ENCODE peak calls at places on chromosomes 3 and 15, in five cellular contexts. A, I, F, R and M are unnamed samples.

GRCh38 chr3:197454014-197454413 is 101.8 kb downstream of the BDH1 start:
- DNase-seq in R (no peak), A (no peak), I (peak; percentile 5), F (no peak), M (peak; percentile 41)

GRCh38 chr3:146092230-146092629 is 68.8 kb downstream of the PLOD2 start:
- DNase-seq in F (no peak), I (no peak), R (no peak), A (no peak), M (no peak)

GRCh38 chr15:49863431-49864205 is 242.8 kb downstream of the DTWD1 start:
- DNase-seq in A (no peak), I (no peak), R (no peak), F (no peak), M (no peak)

GRCh38 chr3:160403796-160404510 is 4.5 kb downstream of the SMC4 start:
- DNase-seq in I (no peak), A (no peak), R (no peak), F (no peak), M (no peak)

GRCh38 chr3:194485471-194485875 is 1.3 kb downstream of the ATP13A3 start:
- DNase-seq in A (no peak), F (no peak), R (no peak), I (no peak), M (no peak)

GRCh38 chr3:152385761-152386160 is 117.0 kb downstream of the MBNL1 start:
- DNase-seq in F (no peak), I (no peak), R (no peak), A (no peak), M (no peak)

GRCh38 chr15:86213420-86213819 is 133.7 kb downstream of the AGBL1 start:
- DNase-seq in F (no peak), I (no peak), R (no peak), A (no peak), M (no peak)

GRCh38 chr3:128548426-128549282 is 55.7 kb upstream of the GATA2 start:
- DNase-seq in I (no peak), A (no peak), R (no peak), F (no peak), M (peak; percentile 36)

GRCh38 chr15:38050529-38050928 is 116.1 kb downstream of the TMCO5A start:
- DNase-seq in F (no peak), R (no peak), A (peak; percentile 28), I (no peak), M (no peak)

GRCh38 chr3:58161435-58162398 is 49.1 kb downstream of the DNASE1L3 start:
- DNase-seq in R (no peak), A (no peak), I (no peak), F (peak; percentile 84), M (peak; percentile 70)

GRCh38 chr15:62896380-62896866 is 146.1 kb upstream of the TPM1 start:
- DNase-seq in R (no peak), A (no peak), I (no peak), F (no peak), M (no peak)

GRCh38 chr3:182216311-182216970 is 504.7 kb downstream of the SOX2 start:
- DNase-seq in F (no peak), I (no peak), R (no peak), A (no peak), M (no peak)

GRCh38 chr3:39166134-39166710 is 12.8 kb upstream of the CSRNP1 start:
- DNase-seq in F (no peak), A (no peak), R (no peak), I (no peak), M (no peak)

GRCh38 chr15:73387507-73388255 is 18.9 kb upstream of the HCN4 start:
- DNase-seq in R (no peak), A (no peak), F (no peak), I (no peak), M (no peak)

GRCh38 chr3:130463221-130463620 is 53.8 kb upstream of the COL6A6 start:
- DNase-seq in I (no peak), R (no peak), F (no peak), A (no peak), M (no peak)

GRCh38 chr15:42203891-42204290 is 4.2 kb downstream of the VPS39 start:
- DNase-seq in A (no peak), I (no peak), F (no peak), R (no peak), M (no peak)

GRCh38 chr3:172511783-172512357 is 11.4 kb downstream of the TNFSF10 start:
- DNase-seq in A (no peak), I (no peak), F (no peak), R (no peak), M (no peak)

GRCh38 chr3:126857928-126858327 is 125.0 kb upstream of the PLXNA1 start:
- DNase-seq in F (no peak), A (no peak), R (no peak), I (no peak), M (no peak)

GRCh38 chr15:31474059-31474868 is 147.6 kb downstream of the KLF13 start:
- DNase-seq in A (no peak), I (no peak), F (no peak), R (no peak), M (no peak)

GRCh38 chr15:58243083-58243482 is 104.9 kb downstream of the AQP9 start:
- DNase-seq in I (no peak), A (peak; percentile 89), R (no peak), F (no peak), M (no peak)

GRCh38 chr15:93072440-93073394 is 16.3 kb downstream of the RGMA start:
- DNase-seq in A (peak; percentile 84), R (no peak), F (no peak), I (peak; percentile 47), M (peak; percentile 91)

GRCh38 chr15:101267320-101268104 is 9.8 kb downstream of the SELENOS start:
- DNase-seq in R (no peak), I (peak; percentile 73), F (no peak), A (no peak), M (no peak)

GRCh38 chr3:45673273-45673672 is 15.9 kb upstream of the SACM1L start:
- DNase-seq in A (no peak), I (no peak), F (no peak), R (no peak), M (no peak)

GRCh38 chr3:111541911-111542483 is at the start of gene CD96:
- DNase-seq in I (no peak), F (no peak), R (peak; percentile 33), A (no peak), M (no peak)

GRCh38 chr15:38861108-38861507 is 296.5 kb upstream of the RASGRP1 start:
- DNase-seq in F (no peak), A (no peak), I (no peak), R (no peak), M (no peak)

GRCh38 chr3:179486806-179487205 is 35.5 kb upstream of the GNB4 start:
- DNase-seq in F (no peak), I (no peak), R (no peak), A (no peak), M (no peak)